ENCODE peak calls at places on chromosomes 3 and 15, in four cellular contexts. W is K562, B is WTC11, I is HepG2. M is an unnamed sample.

GRCh38 chr3:9110802-9111201 is 138.6 kb downstream of the SRGAP3 start:
- DNase-seq in I (no peak), W (no peak), B (no peak), M (no peak)

GRCh38 chr3:150238995-150239612 is 169.0 kb upstream of the TSC22D2 start:
- DNase-seq in B (peak), I (peak), W (peak), M (no peak)

GRCh38 chr3:138093721-138094120 is 21.7 kb downstream of the DZIP1L start:
- DNase-seq in W (no peak), I (no peak), B (no peak), M (no peak)

GRCh38 chr15:61103026-61103425 is 126.1 kb downstream of the RORA start:
- DNase-seq in B (no peak), W (no peak), I (no peak), M (no peak)

GRCh38 chr15:39479916-39480315 is 101.0 kb upstream of the THBS1 start:
- DNase-seq in W (no peak), I (no peak), B (no peak), M (no peak)

GRCh38 chr15:88661041-88661765 is 22.4 kb downstream of the ISG20 start:
- DNase-seq in I (no peak), B (no peak), W (no peak), M (no peak)

GRCh38 chr15:61275451-61275850 is 46.3 kb upstream of the RORA start:
- DNase-seq in W (no peak), B (no peak), I (no peak), M (no peak)

GRCh38 chr3:135887220-135887619 is 78.3 kb upstream of the PPP2R3A start:
- DNase-seq in I (no peak), W (no peak), B (no peak), M (no peak)

GRCh38 chr15:67063689-67064606 is 1.5 kb upstream of the SMAD3 start:
- DNase-seq in B (peak), W (peak), I (peak), M (no peak)

GRCh38 chr3:197478746-197479668 is 76.8 kb downstream of the BDH1 start:
- DNase-seq in W (no peak), I (no peak), B (no peak), M (no peak)

GRCh38 chr3:35537265-35537664 is 102.1 kb upstream of the ARPP21 start:
- DNase-seq in B (no peak), I (no peak), W (no peak), M (no peak)

GRCh38 chr3:152968388-152969024 is 133.6 kb downstream of the P2RY1 start:
- DNase-seq in I (no peak), W (peak), B (no peak), M (no peak)

GRCh38 chr3:186254676-186255665 is 107.1 kb downstream of the DGKG start:
- DNase-seq in B (no peak), W (no peak), I (no peak), M (peak)

GRCh38 chr3:129602730-129603560 is 3.5 kb downstream of the PLXND1 start:
- DNase-seq in I (peak), W (peak), B (peak), M (no peak)

GRCh38 chr15:35479423-35479822 is 66.5 kb downstream of the DPH6 start:
- DNase-seq in I (no peak), B (no peak), W (no peak), M (no peak)

GRCh38 chr3:161890147-161890625 is 393.6 kb downstream of the OTOL1 start:
- DNase-seq in W (no peak), B (no peak), I (no peak), M (no peak)

GRCh38 chr3:147393261-147393964 is 12.9 kb downstream of the ZIC4 start:
- DNase-seq in W (peak), B (peak), I (no peak), M (no peak)

GRCh38 chr3:195760345-195760983 is 39.7 kb downstream of the MUC20 start:
- DNase-seq in B (no peak), W (no peak), I (no peak), M (no peak)

GRCh38 chr3:184815046-184815930 is 3.3 kb downstream of the VPS8 start:
- DNase-seq in I (no peak), W (no peak), B (no peak), M (no peak)

GRCh38 chr3:145518639-145519038 is 642.3 kb downstream of the PLOD2 start:
- DNase-seq in B (no peak), W (no peak), I (peak), M (no peak)

GRCh38 chr3:27752926-27753325 is 30.8 kb upstream of the EOMES start:
- DNase-seq in I (no peak), B (no peak), W (no peak), M (no peak)

GRCh38 chr3:121834079-121834730 is 655 bp downstream of the IQCB1 start:
- DNase-seq in B (no peak), I (peak), W (peak), M (no peak)

GRCh38 chr3:52783211-52783555 is 5.8 kb downstream of the ITIH1 start:
- DNase-seq in W (no peak), I (no peak), B (peak), M (no peak)

GRCh38 chr15:37856109-37856508 is 78.3 kb upstream of the TMCO5A start:
- DNase-seq in I (no peak), B (no peak), W (no peak), M (no peak)

GRCh38 chr3:158678687-158679086 is 6.2 kb upstream of the LXN start:
- DNase-seq in W (no peak), I (no peak), B (no peak), M (no peak)

GRCh38 chr3:158685151-158685550 is 12.7 kb upstream of the LXN start:
- DNase-seq in W (no peak), I (no peak), B (no peak), M (no peak)

GRCh38 chr3:158679547-158680000 is 7.1 kb upstream of the LXN start:
- DNase-seq in W (peak), B (no peak), I (no peak), M (no peak)

GRCh38 chr3:158680861-158681260 is 8.4 kb upstream of the LXN start:
- DNase-seq in W (no peak), B (no peak), I (no peak), M (no peak)

GRCh38 chr3:158683216-158683975 is 10.9 kb upstream of the LXN start:
- DNase-seq in B (no peak), W (no peak), I (no peak), M (no peak)
- TF ChIP-seq CREM in B (no peak), W (no peak), I (no peak), M (no peak)

GRCh38 chr3:61417352-61417751 is 144.0 kb upstream of the PTPRG start:
- DNase-seq in I (no peak), W (no peak), B (no peak), M (no peak)
- TF ChIP-seq CREM in I (no peak), W (no peak), B (no peak), M (no peak)

GRCh38 chr3:105829879-105830622 is 38.8 kb downstream of the CBLB start:
- DNase-seq in B (no peak), W (no peak), I (no peak), M (no peak)
- TF ChIP-seq CREM in B (no peak), W (no peak), I (no peak), M (no peak)

GRCh38 chr15:99409097-99409473 is 156.7 kb upstream of the MEF2A start:
- DNase-seq in I (peak), B (peak), W (no peak), M (no peak)
- TF ChIP-seq CREM in I (no peak), B (no peak), W (no peak), M (no peak)

DNA sequence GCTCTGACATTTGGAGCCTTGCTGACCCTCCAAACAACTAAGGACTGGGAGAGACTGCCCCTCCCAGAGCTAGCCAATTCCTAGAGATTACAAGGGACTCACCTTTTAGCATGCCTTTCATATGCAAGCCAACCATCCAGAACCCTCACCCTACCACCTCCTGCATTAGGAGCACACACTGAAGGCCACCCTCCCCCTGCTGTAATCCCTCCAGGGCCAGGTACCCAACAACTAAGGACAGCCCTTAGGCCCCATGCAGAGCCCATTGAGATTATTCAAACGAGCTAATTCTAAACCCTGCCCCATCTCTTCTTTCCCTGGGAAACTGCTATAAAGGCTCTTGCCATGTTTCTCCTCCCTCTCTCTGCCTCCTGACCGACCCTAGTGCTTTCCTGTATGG is 352.6 kb downstream of the ERC2 start:
- DNase-seq in B (peak), W (no peak), I (no peak), M (no peak)
- TF ChIP-seq CREM in B (no peak), W (no peak), I (no peak), M (no peak)

DNA sequence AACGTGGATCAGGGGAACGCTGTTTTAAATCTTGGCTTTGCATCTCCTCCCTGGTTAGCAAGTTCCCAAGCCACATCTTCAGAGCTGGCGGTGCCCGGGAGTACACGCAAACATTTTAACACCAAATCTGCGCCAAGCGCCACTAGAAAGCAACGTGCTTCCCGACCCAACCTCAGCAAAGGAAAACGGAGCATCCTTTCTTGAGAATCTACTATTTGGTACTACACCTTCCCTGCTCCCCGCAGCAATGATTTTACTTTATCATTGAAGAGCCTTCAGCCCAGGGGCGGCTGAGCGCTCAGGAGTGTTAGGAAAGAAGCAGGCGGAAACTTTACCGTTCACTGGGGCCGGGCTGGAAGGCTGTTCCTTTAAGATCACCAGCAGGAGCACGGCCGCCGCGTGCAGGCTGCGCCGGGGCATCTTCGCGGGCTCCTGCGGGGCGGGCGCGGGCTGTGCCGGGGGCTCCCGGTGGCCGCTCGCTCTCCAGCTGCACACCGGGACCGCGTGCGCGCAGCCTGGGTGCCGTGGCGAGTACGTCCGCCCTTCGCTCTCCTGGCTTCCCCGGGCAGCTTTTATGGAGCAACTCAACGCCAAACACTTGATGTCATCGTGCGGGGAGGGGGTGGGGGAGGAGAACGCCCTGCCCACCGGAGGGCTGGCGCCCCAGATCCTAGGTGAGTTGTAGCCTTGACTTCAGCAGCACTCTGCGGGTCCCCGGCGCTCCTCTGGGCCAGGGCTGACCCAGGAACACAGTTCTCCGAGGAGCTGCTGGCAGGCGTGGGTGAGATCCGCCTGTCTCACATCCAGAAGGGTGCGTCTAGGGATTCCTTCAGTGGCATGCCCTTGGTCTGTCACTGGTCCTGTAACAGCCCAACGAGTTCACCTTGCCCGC is at the start of gene CA12:
- DNase-seq in I (peak), W (no peak), B (peak), M (no peak)
- TF ChIP-seq CREM in I (no peak), W (no peak), B (peak), M (no peak)

DNA sequence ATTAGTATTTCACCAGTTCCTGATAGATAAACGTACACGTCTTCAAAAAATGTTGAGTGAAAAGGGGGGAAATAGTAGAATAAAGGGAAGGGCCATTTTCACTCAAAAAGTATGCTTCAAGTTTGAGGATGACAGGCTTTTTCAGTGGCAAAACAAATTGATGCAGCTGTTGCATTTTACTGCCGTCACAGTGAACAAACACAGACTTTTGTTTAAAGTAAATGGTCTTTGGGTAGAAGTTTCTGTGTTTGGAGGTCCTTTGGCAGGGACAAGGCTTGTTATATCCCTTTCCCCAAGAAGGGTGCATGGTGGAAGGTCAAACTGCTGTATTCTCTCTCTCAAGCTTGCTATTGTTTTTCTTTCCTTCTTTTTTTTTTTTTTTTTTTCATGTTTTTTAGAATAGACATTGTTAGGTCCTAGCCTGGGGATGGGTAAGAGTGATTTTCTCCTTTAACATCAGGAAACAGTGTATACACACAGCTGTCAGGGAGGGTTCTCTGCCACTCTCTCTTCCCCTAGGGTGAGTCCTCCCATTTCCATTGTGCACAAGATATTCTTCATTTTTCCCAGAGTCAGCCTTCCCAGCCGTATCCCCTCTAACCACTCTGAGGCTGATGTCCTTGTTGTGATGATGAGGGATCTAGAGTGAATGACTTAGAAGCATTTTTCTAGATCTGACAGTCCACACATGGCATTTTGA is 6.6 kb upstream of the SUCNR1 start:
- DNase-seq in B (no peak), I (no peak), W (no peak), M (no peak)
- TF ChIP-seq CREM in B (no peak), I (no peak), W (no peak), M (no peak)